ENCODE peak calls at places on chromosomes 5 and 9, in four cellular contexts. L, H, V and J are unnamed samples.

GRCh38 chr9:14258156-14258555 is 55.8 kb downstream of the NFIB start:
- DNase-seq in V (no peak), L (no peak), H (no peak), J (peak)

GRCh38 chr5:139985733-139986132 is 57.4 kb downstream of the NRG2 start:
- DNase-seq in H (peak), L (peak), V (no peak), J (peak)

GRCh38 chr9:119487118-119487827 is 118.0 kb upstream of the BRINP1 start:
- DNase-seq in H (no peak), V (no peak), L (no peak), J (no peak)

GRCh38 chr5:175263776-175264175 is 180.2 kb downstream of the DRD1 start:
- DNase-seq in V (no peak), H (no peak), L (no peak), J (no peak)

GRCh38 chr9:14209399-14209990 is 104.4 kb downstream of the NFIB start:
- DNase-seq in H (no peak), V (no peak), L (no peak), J (no peak)

GRCh38 chr9:135260776-135261175 is 173.3 kb downstream of the OLFM1 start:
- DNase-seq in H (no peak), L (no peak), V (no peak), J (no peak)

GRCh38 chr5:120655828-120656435 is 191.8 kb downstream of the PRR16 start:
- DNase-seq in V (no peak), L (peak), H (peak), J (peak)

GRCh38 chr5:138695781-138696180 is 57.4 kb upstream of the CTNNA1 start:
- DNase-seq in L (no peak), V (no peak), H (no peak), J (no peak)

GRCh38 chr9:6681147-6681956 is 35.8 kb upstream of the GLDC start:
- DNase-seq in L (peak), H (peak), V (peak), J (peak)

GRCh38 chr9:76194896-76195295 is 199.3 kb downstream of the RFK start:
- DNase-seq in H (peak), V (no peak), L (no peak), J (no peak)

GRCh38 chr5:132886064-132886823 is 12.8 kb downstream of the LEAP2 start:
- DNase-seq in V (no peak), L (no peak), H (no peak), J (no peak)

GRCh38 chr5:91381774-91382492 is 1.2 kb downstream of the ARRDC3 start:
- DNase-seq in H (peak), L (peak), V (peak), J (peak)

GRCh38 chr5:91754990-91755389 is 371.9 kb upstream of the ARRDC3 start:
- DNase-seq in L (no peak), V (no peak), H (no peak), J (no peak)

GRCh38 chr5:14714706-14715105 is 50.2 kb downstream of the OTULIN start:
- DNase-seq in V (no peak), L (no peak), H (peak), J (no peak)

GRCh38 chr9:126009047-126009446 is 261.9 kb downstream of the PBX3 start:
- DNase-seq in H (no peak), V (no peak), L (no peak), J (peak)

GRCh38 chr5:40030661-40031060 is 605.9 kb upstream of the DAB2 start:
- DNase-seq in L (no peak), H (no peak), V (no peak), J (peak)

GRCh38 chr5:77426670-77427069 is 65.4 kb downstream of the WDR41 start:
- DNase-seq in H (peak), L (peak), V (no peak), J (peak)

DNA sequence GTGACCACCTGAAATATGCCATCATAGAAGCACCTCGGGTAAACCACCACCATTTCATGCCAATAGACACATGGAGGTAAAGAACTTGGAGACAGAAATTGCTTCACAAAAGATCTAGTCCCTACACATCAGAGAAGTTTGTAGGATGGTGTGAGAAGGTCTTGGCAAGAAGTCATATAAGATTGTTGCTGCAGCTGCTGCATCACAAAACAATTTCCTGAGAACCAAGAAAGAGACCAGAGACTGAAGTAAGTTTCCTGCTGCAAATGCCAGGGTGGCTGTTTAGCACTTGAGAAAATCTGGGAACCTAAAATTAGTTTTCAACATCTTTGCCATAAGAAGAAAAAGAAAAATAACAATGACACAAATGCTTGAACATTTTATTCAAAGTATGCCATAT is 114.3 kb downstream of the KCTD16 start:
- DNase-seq in H (no peak), L (peak), V (no peak), J (peak)
- H3K4me3 ChIP-seq in H (no peak), L (no peak), V (no peak), J (no peak)

DNA sequence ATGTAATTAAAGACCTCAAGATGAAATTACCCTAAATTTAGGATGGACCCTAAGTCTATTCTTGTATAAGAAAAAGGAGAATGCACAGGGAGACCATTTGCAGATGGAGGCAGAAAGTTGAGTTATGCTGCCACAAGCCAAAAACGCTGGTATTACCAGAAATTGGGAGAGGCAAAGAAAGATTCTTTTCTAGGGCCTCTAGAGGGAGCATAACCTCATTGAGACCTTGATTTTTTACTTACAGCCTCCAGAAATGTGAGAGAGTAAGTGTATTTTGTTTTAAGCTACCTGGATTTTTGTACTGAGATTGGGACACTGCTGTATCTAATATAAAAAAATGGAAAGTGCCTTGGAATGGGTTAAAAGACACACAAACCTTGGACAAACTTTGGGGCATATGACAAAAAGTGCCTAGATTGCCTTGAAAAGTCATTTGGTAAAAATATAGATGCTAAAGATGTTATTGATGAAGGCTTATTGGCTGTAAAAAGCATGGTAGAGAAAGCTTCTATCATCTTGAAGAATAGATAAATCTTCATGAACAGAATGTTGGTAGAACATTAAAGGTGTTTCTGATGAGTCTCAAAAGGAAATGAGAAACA is 174.7 kb upstream of the PRDM9 start:
- DNase-seq in L (no peak), V (no peak), H (peak), J (peak)
- TF ChIP-seq CTCF in L (no peak), V (no peak), H (peak), J (peak)

GRCh38 chr5:164301708-164302107 is 796.3 kb downstream of the MAT2B start:
- DNase-seq in H (no peak), V (no peak), L (no peak), J (no peak)

GRCh38 chr5:164298165-164298564 is 792.7 kb downstream of the MAT2B start:
- DNase-seq in V (no peak), L (no peak), H (no peak), J (no peak)

GRCh38 chr5:164300295-164300694 is 794.9 kb downstream of the MAT2B start:
- DNase-seq in H (no peak), L (peak), V (no peak), J (no peak)

GRCh38 chr5:164301136-164301535 is 795.7 kb downstream of the MAT2B start:
- DNase-seq in L (no peak), H (no peak), V (no peak), J (no peak)

GRCh38 chr5:164296603-164297080 is 791.2 kb downstream of the MAT2B start:
- DNase-seq in H (no peak), V (no peak), L (peak), J (peak)
- H3K4me3 ChIP-seq in H (no peak), V (no peak), L (peak), J (peak)

GRCh38 chr5:62341783-62342475 is 35.9 kb downstream of the KIF2A start:
- DNase-seq in H (no peak), V (no peak), L (no peak), J (no peak)

GRCh38 chr5:62340979-62341378 is 35.0 kb downstream of the KIF2A start:
- DNase-seq in H (no peak), L (no peak), V (no peak), J (no peak)

GRCh38 chr5:62342476-62342837 is 36.5 kb downstream of the KIF2A start:
- DNase-seq in L (no peak), H (no peak), V (no peak), J (no peak)

GRCh38 chr5:62343428-62343827 is 37.4 kb downstream of the KIF2A start:
- DNase-seq in L (peak), V (no peak), H (peak), J (no peak)

DNA sequence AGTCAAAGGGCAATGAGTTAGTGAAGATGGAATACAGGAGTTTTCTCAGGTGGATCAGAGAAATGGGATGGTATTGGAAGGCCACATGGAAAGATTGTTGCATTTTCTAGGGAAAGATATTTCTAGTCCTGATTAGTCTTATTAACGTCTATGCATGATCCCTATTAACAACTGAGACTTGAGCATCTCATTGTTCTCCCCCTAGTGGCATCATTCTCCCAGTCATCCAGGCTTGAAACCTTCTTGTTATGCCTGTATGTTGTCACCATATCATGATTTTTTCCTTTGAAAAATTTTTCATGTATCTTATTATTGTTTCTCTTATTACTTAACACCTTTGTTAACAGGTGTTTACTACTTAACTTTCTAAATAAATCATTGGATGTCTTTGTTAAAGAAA is 34.4 kb downstream of the KIF2A start:
- DNase-seq in V (no peak), H (peak), L (peak), J (peak)
- TF ChIP-seq CTCF in V (no peak), H (peak), L (peak), J (peak)

GRCh38 chr9:98974994-98975712 is 31.4 kb downstream of the COL15A1 start:
- DNase-seq in V (peak), L (peak), H (peak), J (peak)
- H3K4me3 ChIP-seq in V (peak), L (peak), H (no peak), J (peak)

GRCh38 chr5:156475182-156475830 is 148.3 kb downstream of the SGCD start:
- DNase-seq in L (no peak), V (no peak), H (no peak), J (no peak)

GRCh38 chr5:156477196-156477595 is 150.2 kb downstream of the SGCD start:
- DNase-seq in V (no peak), L (peak), H (no peak), J (peak)

GRCh38 chr5:156474251-156474650 is 147.3 kb downstream of the SGCD start:
- DNase-seq in H (peak), L (peak), V (peak), J (no peak)

GRCh38 chr5:156476704-156477103 is 149.7 kb downstream of the SGCD start:
- DNase-seq in L (no peak), V (no peak), H (no peak), J (no peak)

GRCh38 chr5:156475831-156476551 is 149.0 kb downstream of the SGCD start:
- DNase-seq in L (peak), H (peak), V (peak), J (peak)
- TF ChIP-seq CTCF in L (peak), H (no peak), V (no peak), J (peak)

DNA sequence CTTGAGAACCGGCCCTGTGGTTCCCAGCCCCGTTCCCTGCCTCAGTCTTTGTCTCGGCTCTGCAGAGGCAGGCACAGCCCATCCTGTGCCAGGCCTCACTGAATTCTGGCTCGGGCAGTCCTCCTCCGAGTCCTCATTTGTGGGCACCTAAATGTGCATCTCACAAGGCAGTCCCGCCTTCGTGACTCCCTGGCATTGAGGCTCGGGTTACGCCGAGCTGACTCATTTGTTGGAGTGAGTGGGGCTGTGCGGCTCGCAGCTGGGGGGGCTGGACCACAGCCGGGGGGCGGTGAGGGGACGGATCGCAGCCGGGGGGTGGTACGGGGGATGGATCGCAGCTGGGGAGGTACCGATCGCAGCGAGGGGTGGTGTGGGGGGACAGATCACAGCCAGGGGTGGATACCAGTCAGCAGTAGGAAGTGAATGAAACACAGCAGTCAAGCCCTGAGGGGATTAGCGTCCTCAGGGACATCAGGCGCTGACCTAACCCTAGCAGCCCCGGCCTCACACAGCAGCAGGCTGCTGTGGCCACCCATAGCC is 72.2 kb downstream of the PSMB7 start:
- DNase-seq in V (peak), L (peak), H (peak), J (peak)
- H3K4me3 ChIP-seq in V (no peak), L (no peak), H (no peak), J (no peak)